ENCODE peak calls at places on chromosomes 6 and 20, in six cellular contexts. J, H, W, X, Y and U are unnamed samples.

GRCh38 chr20:41202426-41202825 is 65.1 kb downstream of the PLCG1 start:
- DNase-seq in J (no peak), X (no peak), Y (no peak), H (no peak), W (no peak), U (no peak)

GRCh38 chr20:62303327-62304226 is 780 bp downstream of the ADRM1 start:
- DNase-seq in W (no peak), Y (no peak), H (no peak), X (peak), J (no peak), U (peak)

GRCh38 chr20:38023181-38024085 is 9.8 kb downstream of the TTI1 start:
- DNase-seq in Y (no peak), H (peak), J (no peak), W (no peak), X (no peak), U (no peak)

GRCh38 chr20:59603727-59604608 is at the start of gene PHACTR3:
- DNase-seq in J (no peak), H (no peak), Y (no peak), X (no peak), W (peak), U (peak)

GRCh38 chr6:154482858-154483257 is 27.6 kb downstream of the CNKSR3 start:
- DNase-seq in H (no peak), W (no peak), Y (peak), X (no peak), J (no peak), U (no peak)

GRCh38 chr6:117613920-117614535 is 11.7 kb upstream of the GOPC start:
- DNase-seq in W (no peak), Y (no peak), H (no peak), X (no peak), J (no peak), U (no peak)

GRCh38 chr6:55696041-55696440 is 117.0 kb upstream of the HMGCLL1 start:
- DNase-seq in W (no peak), X (no peak), J (no peak), Y (no peak), H (no peak), U (no peak)

GRCh38 chr20:19492937-19493336 is 265.1 kb upstream of the RIN2 start:
- DNase-seq in Y (no peak), J (no peak), X (no peak), H (no peak), W (no peak), U (no peak)

GRCh38 chr20:57048027-57048869 is 218.2 kb downstream of the BMP7 start:
- DNase-seq in Y (no peak), W (no peak), X (peak), H (peak), J (no peak), U (peak)

GRCh38 chr6:136468711-136469110 is 81.5 kb downstream of the MAP7 start:
- DNase-seq in X (no peak), Y (no peak), W (peak), J (no peak), H (no peak), U (no peak)

GRCh38 chr6:64736421-64736950 is 970.5 kb downstream of the EYS start:
- DNase-seq in X (no peak), J (no peak), H (no peak), W (no peak), Y (no peak), U (no peak)

GRCh38 chr6:16415677-16416076 is 177.3 kb downstream of the GMPR start:
- DNase-seq in J (no peak), H (no peak), Y (no peak), X (no peak), W (no peak), U (no peak)

GRCh38 chr6:37922563-37922962 is 103.0 kb downstream of the ZFAND3 start:
- DNase-seq in X (no peak), Y (no peak), J (no peak), H (no peak), W (no peak), U (no peak)

GRCh38 chr20:10682939-10683338 is 9.1 kb upstream of the JAG1 start:
- DNase-seq in J (no peak), Y (no peak), X (no peak), H (no peak), W (no peak), U (no peak)

GRCh38 chr20:25247666-25248500 is at the start of gene PYGB:
- DNase-seq in H (no peak), X (peak), J (peak), Y (peak), W (peak), U (peak)

GRCh38 chr6:57313711-57314471 is 3.5 kb upstream of the PRIM2 start:
- DNase-seq in J (no peak), Y (no peak), X (peak), H (peak), W (no peak), U (no peak)
- TF ChIP-seq CTCF in J (no peak), Y (no peak), X (no peak), H (no peak), W (no peak), U (no peak)

GRCh38 chr6:83518946-83519489 is 6.7 kb downstream of the PRSS35 start:
- DNase-seq in W (no peak), J (no peak), H (no peak), X (no peak), Y (no peak), U (no peak)
- TF ChIP-seq CTCF in W (peak), J (no peak), H (peak), X (no peak), Y (peak), U (peak)

GRCh38 chr6:43842231-43842794 is 72.3 kb downstream of the VEGFA start:
- DNase-seq in J (no peak), Y (no peak), X (no peak), W (no peak), H (no peak), U (no peak)
- TF ChIP-seq CTCF in J (no peak), Y (no peak), X (no peak), W (no peak), H (no peak), U (no peak)

DNA sequence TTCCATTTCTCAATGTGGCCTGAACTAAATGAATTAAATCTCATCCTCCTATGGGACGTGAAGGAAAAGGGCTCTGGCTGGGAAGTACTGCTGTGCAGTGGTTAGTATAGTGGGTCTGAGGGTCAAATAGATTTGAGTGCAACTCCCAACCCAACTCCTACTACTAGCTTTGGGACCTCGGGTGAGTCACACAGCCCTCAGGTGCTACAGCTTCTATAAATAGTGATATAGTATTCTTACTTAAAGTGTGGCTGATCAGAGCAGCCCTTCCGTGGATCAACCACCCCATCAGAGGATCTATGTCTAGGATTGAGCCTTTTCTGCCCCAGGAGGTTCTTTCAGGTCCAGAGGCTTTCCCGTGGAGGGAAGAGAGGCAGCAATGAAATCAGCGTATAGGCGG is 904 bp upstream of the UST start:
- DNase-seq in W (no peak), X (no peak), H (no peak), J (no peak), Y (no peak), U (no peak)
- TF ChIP-seq CTCF in W (no peak), X (no peak), H (no peak), J (no peak), Y (no peak), U (no peak)

GRCh38 chr6:101386982-101387381 is 6.5 kb upstream of the GRIK2 start:
- DNase-seq in W (no peak), X (no peak), J (no peak), Y (no peak), H (no peak), U (no peak)
- TF ChIP-seq CTCF in W (no peak), X (no peak), J (no peak), Y (no peak), H (no peak), U (peak)

DNA sequence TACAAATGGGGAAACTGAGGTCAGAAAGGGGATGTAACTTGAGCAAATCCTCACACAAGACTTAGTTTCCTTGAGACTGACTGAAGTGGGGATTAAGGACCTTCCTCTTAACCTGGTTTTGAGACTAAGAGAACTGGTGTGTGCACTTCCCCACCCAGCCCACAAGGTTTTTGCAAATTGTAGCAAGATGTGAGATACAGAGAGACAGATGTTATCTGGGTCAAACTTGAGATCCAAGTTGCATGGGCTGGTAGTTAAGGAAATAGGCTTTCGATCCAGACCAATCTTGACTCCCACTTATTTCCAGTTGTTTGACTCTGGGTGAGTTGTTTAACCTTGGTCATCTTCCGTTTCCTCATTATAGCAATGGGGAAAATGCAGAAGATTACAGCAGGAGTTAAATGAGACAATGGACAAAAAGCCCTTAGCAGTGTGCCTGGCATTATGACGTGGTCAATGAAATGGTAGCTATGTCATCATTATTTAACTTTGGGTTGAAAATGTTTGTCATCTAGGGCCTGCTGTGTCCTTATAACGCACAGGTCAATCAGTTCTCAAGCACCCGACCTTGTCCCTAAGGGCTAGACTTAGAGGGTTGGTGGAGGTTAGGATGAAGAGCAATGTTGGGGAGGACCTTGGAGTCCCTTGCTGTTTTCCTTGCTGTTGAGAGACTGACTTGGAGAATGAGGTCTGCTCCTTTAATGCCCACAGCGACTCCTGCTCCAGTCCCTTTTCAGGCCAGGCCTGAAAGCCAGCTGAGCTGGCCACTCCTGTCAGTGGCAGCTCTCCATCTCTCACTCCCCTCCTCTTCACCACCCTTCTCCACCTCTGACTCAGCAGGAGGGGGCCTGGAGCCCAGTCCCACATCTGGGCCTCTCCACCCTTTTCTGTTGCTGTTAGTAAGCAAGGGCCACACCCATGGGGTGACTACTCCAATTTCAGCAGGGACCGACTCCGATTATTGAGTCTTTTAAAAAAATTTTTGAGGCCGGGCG is 1.9 kb downstream of the SNX21 start:
- DNase-seq in Y (no peak), W (no peak), J (peak), H (peak), X (no peak), U (no peak)
- TF ChIP-seq CTCF in Y (no peak), W (no peak), J (no peak), H (no peak), X (no peak), U (no peak)

GRCh38 chr6:94736231-94736630 is 841.1 kb upstream of the MANEA start:
- DNase-seq in W (no peak), Y (no peak), X (no peak), H (no peak), J (no peak), U (no peak)

GRCh38 chr6:94735270-94735669 is 842.1 kb upstream of the MANEA start:
- DNase-seq in H (no peak), W (no peak), Y (no peak), X (no peak), J (no peak), U (no peak)

GRCh38 chr6:94727710-94728109 is 849.6 kb upstream of the MANEA start:
- DNase-seq in H (no peak), Y (no peak), J (no peak), X (no peak), W (no peak), U (no peak)

DNA sequence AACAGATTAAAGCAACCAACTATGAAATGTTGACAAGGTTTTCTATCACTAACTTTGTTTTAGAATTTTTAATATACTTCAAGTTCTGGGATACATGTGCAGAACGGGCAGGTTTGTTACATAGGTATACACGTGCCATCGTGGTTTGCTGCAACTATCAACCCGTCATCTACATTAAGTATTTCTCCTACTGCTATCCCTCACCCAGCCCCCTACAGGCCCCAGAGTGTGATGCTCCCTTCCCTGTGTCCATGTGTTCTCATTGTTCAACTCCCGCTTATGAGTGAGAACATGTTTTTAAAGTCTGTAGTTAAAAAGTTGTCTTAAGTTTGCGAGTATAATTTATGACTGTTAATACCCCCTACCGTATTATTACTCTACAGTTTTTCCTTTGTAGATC is 844.3 kb upstream of the MANEA start:
- DNase-seq in J (no peak), X (no peak), H (no peak), Y (no peak), W (no peak), U (no peak)
- TF ChIP-seq CTCF in J (no peak), X (no peak), H (no peak), Y (no peak), W (no peak), U (no peak)